ENCODE peak calls at places on chromosomes 16 and 17, in ten cellular contexts. N is testis, K is mesothelial cell of epicardium, S is cardiac fibroblast, Q is tibial artery, Y is prostate gland, E is glutamatergic neuron, U is fibroblast of the aortic adventitia, W is GM10248, T is colonic mucosa. F is an unnamed sample.
A peak's percentile ranks its signal among the peaks of the same experiment; 100 is the strongest.

GRCh38 chr17:34668206-34668605 is 88.8 kb downstream of the TMEM132E start:
- DNase-seq in T (no peak), U (no peak), E (no peak), K (no peak), S (no peak), W (no peak), Y (no peak), N (no peak), Q (no peak), F (no peak)

GRCh38 chr17:50871898-50872297 is 5.7 kb upstream of the TOB1 start:
- DNase-seq in K (no peak), W (no peak), U (no peak), Q (no peak), N (no peak), T (no peak), S (no peak), E (no peak), Y (no peak), F (no peak)

GRCh38 chr17:65013613-65014391 is 42.7 kb downstream of the GNA13 start:
- DNase-seq in Q (no peak), N (no peak), Y (no peak), E (no peak), W (peak; percentile 38), K (no peak), S (peak; percentile 81), U (peak; percentile 89), T (no peak), F (no peak)

GRCh38 chr16:12420661-12421209 is 383.0 kb downstream of the CPPED1 start:
- DNase-seq in U (no peak), Y (no peak), W (no peak), K (no peak), T (no peak), N (no peak), E (no peak), S (no peak), Q (no peak), F (no peak)

GRCh38 chr16:11145173-11145820 is 110.7 kb downstream of the SOCS1 start:
- DNase-seq in Q (no peak), K (no peak), S (peak; percentile 31), E (no peak), Y (no peak), U (peak; percentile 69), T (no peak), W (no peak), N (no peak), F (no peak)

GRCh38 chr17:49249890-49250522 is 19.4 kb upstream of the PHOSPHO1 start:
- DNase-seq in Y (no peak), N (no peak), E (no peak), T (no peak), S (no peak), Q (no peak), W (no peak), U (no peak), K (no peak), F (no peak)

GRCh38 chr16:89922884-89923639 is at the start of gene TUBB3:
- DNase-seq in N (peak; percentile 77), S (peak; percentile 90), W (peak; percentile 82), Y (peak; percentile 56), T (peak; percentile 63), Q (peak; percentile 68), E (peak; percentile 95), U (peak; percentile 77), K (peak; percentile 80), F (peak; percentile 82)

GRCh38 chr16:56312556-56312955 is 112.8 kb downstream of the AMFR start:
- DNase-seq in E (no peak), N (no peak), Q (no peak), K (no peak), W (no peak), Y (no peak), U (no peak), S (no peak), T (no peak), F (no peak)

GRCh38 chr17:75683467-75684041 is 16.4 kb downstream of the SAP30BP start:
- DNase-seq in E (no peak), S (no peak), K (no peak), N (no peak), T (no peak), Y (no peak), U (peak; percentile 59), W (no peak), Q (no peak), F (no peak)

GRCh38 chr17:81432873-81433451 is 37.7 kb downstream of the BAHCC1 start:
- DNase-seq in N (no peak), S (no peak), T (peak; percentile 58), W (no peak), K (no peak), Q (no peak), U (no peak), Y (peak; percentile 69), E (peak; percentile 85), F (no peak)

GRCh38 chr16:73176577-73177013 is 128.7 kb upstream of the ZFHX3 start:
- DNase-seq in E (no peak), N (no peak), S (peak; percentile 91), Y (no peak), Q (no peak), T (no peak), W (no peak), K (no peak), U (peak; percentile 95), F (no peak)
- TF ChIP-seq CTCF in E (no peak), N (no peak), S (peak; percentile 55), Y (no peak), Q (peak; percentile 22), T (peak; percentile 18), W (no peak), K (no peak), U (peak; percentile 65), F (peak; percentile 41)

GRCh38 chr17:55668581-55668980 is 54.1 kb downstream of the TMEM100 start:
- DNase-seq in Q (no peak), E (no peak), T (no peak), U (no peak), K (no peak), N (no peak), Y (no peak), S (no peak), W (no peak), F (peak; percentile 22)

GRCh38 chr17:55661963-55662834 is 60.5 kb downstream of the TMEM100 start:
- DNase-seq in Q (no peak), Y (no peak), S (no peak), N (no peak), K (no peak), E (no peak), U (no peak), T (no peak), W (no peak), F (no peak)

GRCh38 chr17:55663395-55663794 is 59.3 kb downstream of the TMEM100 start:
- DNase-seq in S (no peak), U (no peak), E (no peak), T (no peak), Y (no peak), W (no peak), K (no peak), N (no peak), Q (no peak), F (no peak)

GRCh38 chr17:55664287-55664686 is 58.4 kb downstream of the TMEM100 start:
- DNase-seq in Y (no peak), K (no peak), S (no peak), W (peak; percentile 29), U (no peak), N (no peak), Q (no peak), T (no peak), E (no peak), F (no peak)

GRCh38 chr17:55666810-55667209 is 55.9 kb downstream of the TMEM100 start:
- DNase-seq in U (no peak), T (no peak), N (no peak), E (no peak), S (no peak), Y (no peak), Q (no peak), W (no peak), K (no peak), F (no peak)
- TF ChIP-seq CTCF in U (no peak), T (no peak), N (no peak), E (no peak), S (no peak), Y (no peak), Q (no peak), W (no peak), K (no peak), F (no peak)

DNA sequence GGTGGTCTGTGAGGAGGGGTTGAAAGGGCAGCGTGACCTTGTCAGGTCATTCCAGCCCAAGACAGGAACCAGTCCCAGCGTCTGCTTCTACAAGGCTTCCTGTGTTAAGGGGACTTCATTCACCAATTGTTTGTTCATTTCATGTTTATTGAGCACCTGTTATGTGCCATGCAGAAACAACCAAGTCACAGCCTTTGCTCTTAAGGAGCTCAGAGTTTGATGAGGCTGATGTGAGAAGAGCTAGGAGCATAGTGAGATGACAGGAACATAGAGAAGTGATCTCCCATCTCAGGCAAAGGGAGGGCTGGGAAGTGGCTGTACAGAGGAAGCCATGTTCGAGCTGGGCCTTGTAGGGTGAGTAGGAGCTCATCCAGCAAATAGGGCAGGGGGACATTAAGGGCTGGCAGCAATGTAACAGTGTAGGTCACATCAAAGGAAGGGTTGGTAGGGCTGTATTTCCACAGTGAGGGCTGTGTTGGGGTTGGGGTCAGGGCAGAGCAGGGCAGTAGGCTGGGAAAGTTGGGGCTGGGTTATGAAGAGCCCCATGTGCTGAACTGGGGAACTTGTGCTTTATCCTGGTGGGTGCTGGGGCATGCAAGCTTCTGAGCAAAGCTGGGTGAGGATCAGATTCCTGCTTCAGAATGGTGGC is 79.8 kb downstream of the ARHGAP23 start:
- DNase-seq in T (no peak), U (no peak), K (no peak), N (no peak), W (no peak), S (peak; percentile 7), Q (no peak), Y (no peak), E (no peak), F (no peak)
- TF ChIP-seq CTCF in T (no peak), U (no peak), K (no peak), N (no peak), W (no peak), S (no peak), Q (no peak), Y (no peak), E (no peak), F (no peak)

GRCh38 chr16:80317132-80318098 is 223.4 kb upstream of the DYNLRB2 start:
- DNase-seq in T (no peak), S (peak; percentile 1), E (peak; percentile 48), U (no peak), K (no peak), Y (no peak), Q (no peak), N (no peak), W (no peak), F (no peak)

GRCh38 chr16:80323187-80323807 is 217.5 kb upstream of the DYNLRB2 start:
- DNase-seq in S (no peak), K (no peak), N (no peak), W (no peak), U (no peak), T (no peak), Q (no peak), E (no peak), Y (no peak), F (no peak)

GRCh38 chr16:80319181-80319580 is 221.6 kb upstream of the DYNLRB2 start:
- DNase-seq in U (no peak), N (no peak), S (no peak), Y (no peak), T (no peak), K (no peak), Q (no peak), E (no peak), W (no peak), F (no peak)

GRCh38 chr16:80314042-80314441 is 226.8 kb upstream of the DYNLRB2 start:
- DNase-seq in T (no peak), N (peak; percentile 23), Q (no peak), K (no peak), S (no peak), W (no peak), Y (no peak), E (no peak), U (no peak), F (no peak)

GRCh38 chr16:80318107-80318506 is 222.7 kb upstream of the DYNLRB2 start:
- DNase-seq in U (no peak), K (no peak), W (no peak), Y (no peak), E (no peak), T (no peak), S (no peak), Q (no peak), N (no peak), F (no peak)
- TF ChIP-seq CTCF in U (no peak), K (no peak), W (no peak), Y (no peak), E (peak; percentile 2), T (no peak), S (no peak), Q (no peak), N (no peak), F (no peak)